ENCODE peak calls at places on chromosomes 16 and 17, in nine cellular contexts. B is HS-27A, V is globus pallidus, C is activated T-cell treated with anti-CD3 and anti-CD28 coated beads for 24 hours, H is C1 segment of cervical spinal cord, J is SK-N-DZ, O is COR-L47, S is T47D, L is SK-MEL-5. E is an unnamed sample.

GRCh38 chr17:34412022-34412421 is 49.0 kb upstream of the CCL1 start:
- DNase-seq in B (no peak), V (no peak), C (no peak), H (no peak), J (no peak), O (no peak), S (peak; percentile 51), L (no peak), E (no peak)

GRCh38 chr16:55040366-55041086 is 109.9 kb downstream of the IRX5 start:
- DNase-seq in B (no peak), V (no peak), C (no peak), H (no peak), J (no peak), O (no peak), S (no peak), L (no peak), E (no peak)

GRCh38 chr17:4230142-4230541 is 33.6 kb downstream of the ANKFY1 start:
- DNase-seq in B (peak; percentile 58), V (peak; percentile 59), C (no peak), H (peak; percentile 31), J (no peak), O (no peak), S (peak; percentile 63), L (peak; percentile 95), E (peak; percentile 72)

GRCh38 chr17:60451071-60451470 is 28.8 kb downstream of the CHCT1 start:
- DNase-seq in B (no peak), V (no peak), C (no peak), H (no peak), J (no peak), O (no peak), S (no peak), L (no peak), E (no peak)

GRCh38 chr17:31509805-31510177 is 118.3 kb downstream of the RAB11FIP4 start:
- DNase-seq in B (no peak), V (peak; percentile 49), C (no peak), H (no peak), J (no peak), O (no peak), S (no peak), L (no peak), E (no peak)

GRCh38 chr16:50326264-50326663 is 42.5 kb downstream of the BRD7 start:
- DNase-seq in B (no peak), V (no peak), C (no peak), H (no peak), J (no peak), O (no peak), S (no peak), L (no peak), E (no peak)

GRCh38 chr16:81461243-81461642 is 16.6 kb downstream of the CMIP start:
- DNase-seq in B (no peak), V (no peak), C (no peak), H (no peak), J (no peak), O (no peak), S (no peak), L (no peak), E (no peak)

GRCh38 chr16:48232459-48233040 is 11.6 kb upstream of the LONP2 start:
- DNase-seq in B (no peak), V (no peak), C (no peak), H (no peak), J (no peak), O (no peak), S (no peak), L (no peak), E (no peak)

GRCh38 chr17:977163-977562 is 2.4 kb downstream of the NXN start:
- DNase-seq in B (no peak), V (no peak), C (no peak), H (no peak), J (no peak), O (no peak), S (no peak), L (no peak), E (no peak)

GRCh38 chr17:9228408-9229159 is 207.3 kb downstream of the NTN1 start:
- DNase-seq in B (no peak), V (no peak), C (no peak), H (no peak), J (no peak), O (no peak), S (no peak), L (no peak), E (no peak)

GRCh38 chr17:42623732-42624596 is 14.5 kb downstream of the TUBG1 start:
- DNase-seq in B (no peak), V (no peak), C (no peak), H (no peak), J (no peak), O (no peak), S (no peak), L (peak; percentile 42), E (no peak)

GRCh38 chr17:50721194-50722010 is 2.0 kb downstream of the LUC7L3 start:
- DNase-seq in B (no peak), V (no peak), C (no peak), H (no peak), J (no peak), O (no peak), S (no peak), L (no peak), E (no peak)

GRCh38 chr17:46821482-46822387 is 3.2 kb upstream of the WNT3 start:
- DNase-seq in B (no peak), V (no peak), C (no peak), H (no peak), J (no peak), O (no peak), S (no peak), L (no peak), E (no peak)

GRCh38 chr17:81411305-81411704 is 16.0 kb downstream of the BAHCC1 start:
- DNase-seq in B (no peak), V (no peak), C (no peak), H (no peak), J (no peak), O (no peak), S (no peak), L (no peak), E (no peak)

GRCh38 chr16:21190599-21190998 is 20.8 kb downstream of the ZP2 start:
- DNase-seq in B (no peak), V (no peak), C (no peak), H (no peak), J (peak; percentile 16), O (no peak), S (no peak), L (no peak), E (no peak)

GRCh38 chr17:44907696-44908470 is 7.4 kb downstream of the GFAP start:
- DNase-seq in B (no peak), V (no peak), C (no peak), H (no peak), J (no peak), O (no peak), S (no peak), L (no peak), E (no peak)

GRCh38 chr16:11447836-11448235 is 102.6 kb downstream of the RMI2 start:
- DNase-seq in B (no peak), V (no peak), C (no peak), H (no peak), J (no peak), O (no peak), S (no peak), L (no peak), E (no peak)

GRCh38 chr17:34452769-34453168 is 89.7 kb upstream of the CCL1 start:
- DNase-seq in B (no peak), V (no peak), C (no peak), H (no peak), J (no peak), O (no peak), S (no peak), L (peak; percentile 4), E (no peak)

GRCh38 chr17:18951941-18952842 is at the start of gene SLC5A10:
- DNase-seq in B (no peak), V (no peak), C (no peak), H (no peak), J (peak; percentile 36), O (no peak), S (peak; percentile 60), L (peak; percentile 25), E (no peak)

GRCh38 chr17:71636644-71637043 is 484.2 kb upstream of the SOX9 start:
- DNase-seq in B (no peak), V (no peak), C (no peak), H (no peak), J (no peak), O (no peak), S (no peak), L (no peak), E (no peak)

GRCh38 chr17:74055508-74056160 is 147.8 kb upstream of the RPL38 start:
- DNase-seq in B (no peak), V (no peak), C (no peak), H (no peak), J (no peak), O (peak; percentile 42), S (no peak), L (no peak), E (no peak)

GRCh38 chr17:79930786-79931516 is 91.7 kb upstream of the CBX4 start:
- DNase-seq in B (no peak), V (no peak), C (no peak), H (no peak), J (no peak), O (no peak), S (no peak), L (peak; percentile 50), E (no peak)

GRCh38 chr17:40445769-40446468 is 2.7 kb downstream of the IGFBP4 start:
- DNase-seq in B (no peak), V (no peak), C (no peak), H (no peak), J (no peak), O (no peak), S (peak; percentile 71), L (peak; percentile 28), E (no peak)

GRCh38 chr17:30237296-30238002 is 2.0 kb upstream of the SLC6A4 start:
- DNase-seq in B (no peak), V (no peak), C (no peak), H (no peak), J (no peak), O (no peak), S (no peak), L (no peak), E (no peak)

GRCh38 chr16:53901396-53901795 is 197.4 kb downstream of the FTO start:
- DNase-seq in B (no peak), V (no peak), C (no peak), H (no peak), J (no peak), O (no peak), S (no peak), L (no peak), E (no peak)

GRCh38 chr17:39001703-39002637 is 34.8 kb upstream of the FBXO47 start:
- DNase-seq in B (no peak), V (no peak), C (no peak), H (no peak), J (no peak), O (no peak), S (peak; percentile 94), L (peak; percentile 72), E (peak; percentile 25)

GRCh38 chr17:18327556-18327955 is 12.5 kb downstream of the SMCR8 start:
- DNase-seq in B (no peak), V (no peak), C (no peak), H (no peak), J (no peak), O (no peak), S (no peak), L (no peak), E (no peak)

GRCh38 chr17:65433592-65433991 is 127.9 kb downstream of the AXIN2 start:
- DNase-seq in B (no peak), V (no peak), C (no peak), H (no peak), J (no peak), O (no peak), S (no peak), L (no peak), E (no peak)

GRCh38 chr17:45307290-45308015 is 9.4 kb downstream of the MAP3K14 start:
- DNase-seq in B (no peak), V (no peak), C (peak; percentile 60), H (no peak), J (no peak), O (no peak), S (no peak), L (no peak), E (peak; percentile 63)

GRCh38 chr17:39863918-39864746 is at the start of gene IKZF3:
- DNase-seq in B (peak; percentile 7), V (peak; percentile 0), C (peak; percentile 81), H (peak; percentile 2), J (peak; percentile 32), O (no peak), S (peak; percentile 75), L (peak; percentile 47), E (no peak)

GRCh38 chr16:11107781-11108465 is 148.1 kb downstream of the SOCS1 start:
- DNase-seq in B (no peak), V (no peak), C (no peak), H (no peak), J (no peak), O (no peak), S (no peak), L (no peak), E (no peak)